ENCODE peak calls at places on chromosome 20, in four cellular contexts. U is glutamatergic neuron, B is right lobe of liver, V is cardiac muscle cell. J is an unnamed sample.

GRCh38 chr20:53402233-53403005 is 191.2 kb downstream of the ZNF217 start:
- DNase-seq in U (no peak), V (no peak), B (no peak), J (no peak)

GRCh38 chr20:2698186-2698817 is 5.7 kb downstream of the EBF4 start:
- DNase-seq in B (no peak), V (no peak), U (no peak), J (peak)

GRCh38 chr20:19522080-19522801 is 235.8 kb upstream of the RIN2 start:
- DNase-seq in V (no peak), U (no peak), B (no peak), J (no peak)

GRCh38 chr20:13824459-13824858 is 39.6 kb downstream of the NDUFAF5 start:
- DNase-seq in V (no peak), B (no peak), U (no peak), J (no peak)

GRCh38 chr20:11403711-11404110 is 514.0 kb upstream of the BTBD3 start:
- DNase-seq in B (no peak), U (no peak), V (no peak), J (no peak)

GRCh38 chr20:35276408-35276807 is 1.5 kb downstream of the MMP24OS start:
- DNase-seq in B (no peak), U (no peak), V (no peak), J (no peak)

GRCh38 chr20:43457640-43458421 is at the start of gene SRSF6:
- DNase-seq in U (peak), B (peak), V (peak), J (peak)

GRCh38 chr20:4542270-4542669 is 179.4 kb upstream of the PRND start:
- DNase-seq in B (no peak), V (no peak), U (no peak), J (no peak)

GRCh38 chr20:4724459-4725262 is 3.0 kb downstream of the PRND start:
- DNase-seq in V (no peak), U (no peak), B (no peak), J (no peak)

GRCh38 chr20:11118802-11119380 is 445.1 kb upstream of the JAG1 start:
- DNase-seq in U (no peak), B (no peak), V (no peak), J (no peak)

GRCh38 chr20:62927128-62927705 is 912 bp upstream of the DIDO1 start:
- DNase-seq in U (no peak), V (no peak), B (no peak), J (no peak)

GRCh38 chr20:61558726-61559125 is 306.7 kb downstream of the CDH4 start:
- DNase-seq in V (no peak), U (no peak), B (peak), J (no peak)

GRCh38 chr20:63159826-63160640 is 55.9 kb downstream of the YTHDF1 start:
- DNase-seq in V (no peak), U (peak), B (peak), J (no peak)

GRCh38 chr20:45448250-45448649 is 21.3 kb upstream of the WFDC2 start:
- DNase-seq in U (no peak), V (no peak), B (no peak), J (no peak)

GRCh38 chr20:22453244-22454080 is 130.9 kb downstream of the FOXA2 start:
- DNase-seq in U (no peak), B (no peak), V (peak), J (no peak)

GRCh38 chr20:17878912-17879602 is 89.5 kb downstream of the SNX5 start:
- DNase-seq in V (no peak), U (no peak), B (no peak), J (no peak)

GRCh38 chr20:611047-611842 is 1.1 kb upstream of the TCF15 start:
- DNase-seq in V (no peak), B (no peak), U (no peak), J (no peak)

GRCh38 chr20:58028123-58028522 is 200.3 kb downstream of the ANKRD60 start:
- DNase-seq in V (peak), B (no peak), U (no peak), J (no peak)

GRCh38 chr20:46568570-46569129 is 18.2 kb upstream of the OCSTAMP start:
- DNase-seq in U (no peak), B (no peak), V (peak), J (peak)

GRCh38 chr20:35601021-35601973 is 14.3 kb upstream of the SPAG4 start:
- DNase-seq in U (peak), B (peak), V (peak), J (peak)

GRCh38 chr20:3563548-3564177 is 92.8 kb downstream of the ATRN start:
- DNase-seq in V (peak), U (no peak), B (no peak), J (no peak)

GRCh38 chr20:53399592-53400335 is 193.9 kb downstream of the ZNF217 start:
- DNase-seq in U (no peak), B (peak), V (no peak), J (peak)

GRCh38 chr20:35312348-35312747 is 20.1 kb upstream of the FAM83C start:
- DNase-seq in U (no peak), B (no peak), V (no peak), J (no peak)

GRCh38 chr20:25424536-25424935 is 17.1 kb downstream of the GINS1 start:
- DNase-seq in V (no peak), U (no peak), B (no peak), J (no peak)

GRCh38 chr20:23666189-23666588 is 22.6 kb downstream of the CST4 start:
- DNase-seq in B (no peak), V (no peak), U (no peak), J (no peak)

GRCh38 chr20:7207186-7207585 is 439.7 kb downstream of the BMP2 start:
- DNase-seq in V (no peak), U (no peak), B (no peak), J (no peak)

GRCh38 chr20:53884859-53885654 is 185.3 kb downstream of the BCAS1 start:
- DNase-seq in B (no peak), U (no peak), V (no peak), J (no peak)

GRCh38 chr20:316316-317068 is 8.9 kb upstream of the SOX12 start:
- DNase-seq in U (no peak), V (no peak), B (no peak), J (no peak)